ENCODE peak calls at places on chromosome X, in ten cellular contexts. M is nucleus accumbens; D is mucosa of gallbladder; R is T-helper 1 cell; N is RPMI8226; Z is OCI-LY7; I is activated CD4-positive, alpha-beta T cell treated with anti-CD3 and anti-CD28 coated beads, Interleukin-2, amount 10 ng/mL, durations not matched to agents 7 days and 5 days; S is activated gamma-delta T cell treated with Interleukin-2 at 50 U/mL for 16 hours; K is coronary artery; B is tibial artery. V is an unnamed sample.

GRCh38 chrX:16516473-16516872 is 133.5 kb upstream of the S100G start:
- DNase-seq in Z (no peak), K (no peak), M (no peak), S (no peak), R (no peak), D (no peak), I (no peak), N (no peak), B (no peak), V (no peak)

GRCh38 chrX:135977611-135978010 is 3.8 kb upstream of the MMGT1 start:
- DNase-seq in K (no peak), Z (no peak), N (no peak), I (no peak), R (no peak), M (no peak), B (no peak), D (no peak), S (no peak), V (no peak)

GRCh38 chrX:1500701-1501624 is 36.0 kb downstream of the P2RY8 start:
- DNase-seq in N (peak; percentile 60), S (no peak), Z (peak; percentile 94), M (no peak), R (no peak), D (no peak), B (no peak), K (peak; percentile 43), I (peak; percentile 58), V (peak; percentile 69)

GRCh38 chrX:12949205-12949926 is 25.5 kb upstream of the TMSB4X start:
- DNase-seq in I (no peak), D (no peak), M (no peak), S (no peak), R (no peak), Z (no peak), K (no peak), N (no peak), B (no peak), V (no peak)

GRCh38 chrX:87873988-87874500 is 356.4 kb downstream of the KLHL4 start:
- DNase-seq in B (no peak), Z (no peak), K (no peak), S (no peak), D (no peak), I (no peak), R (no peak), M (no peak), N (peak; percentile 35), V (no peak)

GRCh38 chrX:142156567-142156966 is 48.5 kb downstream of the MAGEC2 start:
- DNase-seq in R (no peak), B (no peak), Z (no peak), I (no peak), D (no peak), M (no peak), N (no peak), S (no peak), K (no peak), V (no peak)

GRCh38 chrX:418927-419729 is 32.4 kb upstream of the PPP2R3B start:
- DNase-seq in D (no peak), K (no peak), R (no peak), S (no peak), Z (no peak), I (no peak), B (no peak), M (no peak), N (no peak), V (no peak)

GRCh38 chrX:51420610-51421009 is 75.8 kb downstream of the NUDT11 start:
- DNase-seq in B (no peak), M (no peak), I (peak; percentile 53), S (peak; percentile 28), K (no peak), D (no peak), N (peak; percentile 46), R (no peak), Z (peak; percentile 73), V (peak; percentile 10)

GRCh38 chrX:9141496-9141895 is 107.6 kb upstream of the FAM9B start:
- DNase-seq in D (no peak), S (no peak), K (no peak), B (no peak), M (no peak), R (no peak), Z (no peak), N (no peak), I (no peak), V (no peak)

GRCh38 chrX:15269120-15269519 is 763 bp downstream of the ASB9 start:
- DNase-seq in R (no peak), S (no peak), B (no peak), D (no peak), Z (no peak), K (no peak), N (no peak), M (no peak), I (no peak), V (no peak)

GRCh38 chrX:17328837-17329236 is 46.2 kb upstream of the NHS start:
- DNase-seq in Z (no peak), S (no peak), D (no peak), R (no peak), K (no peak), M (no peak), I (no peak), N (no peak), B (no peak), V (no peak)

GRCh38 chrX:34956915-34957314 is 14.3 kb downstream of the FAM47B start:
- DNase-seq in Z (no peak), M (no peak), B (no peak), D (no peak), S (no peak), I (no peak), K (no peak), R (no peak), N (no peak), V (no peak)

GRCh38 chrX:100895365-100896075 is 21.4 kb upstream of the NOX1 start:
- DNase-seq in M (no peak), Z (peak; percentile 67), R (no peak), N (peak; percentile 51), B (no peak), S (no peak), K (no peak), D (no peak), I (peak; percentile 13), V (peak; percentile 11)

GRCh38 chrX:65707153-65707552 is 39.7 kb downstream of the MSN start:
- DNase-seq in B (no peak), I (no peak), Z (no peak), S (no peak), K (no peak), M (no peak), D (no peak), R (no peak), N (no peak), V (no peak)

GRCh38 chrX:24668111-24668510 is 21.0 kb upstream of the PCYT1B start:
- DNase-seq in B (no peak), S (no peak), I (no peak), D (no peak), R (no peak), M (no peak), Z (no peak), N (no peak), K (no peak), V (no peak)

GRCh38 chrX:129777218-129777768 is 2.5 kb upstream of the SASH3 start:
- DNase-seq in Z (peak; percentile 84), N (peak; percentile 83), M (no peak), D (peak; percentile 64), R (peak; percentile 53), I (peak; percentile 76), S (peak; percentile 75), B (peak; percentile 32), K (no peak), V (peak; percentile 54)

GRCh38 chrX:31130457-31131215 is 58.8 kb upstream of the FTHL17 start:
- DNase-seq in R (no peak), B (no peak), N (no peak), D (no peak), S (no peak), Z (no peak), K (no peak), M (no peak), I (no peak), V (no peak)

GRCh38 chrX:120015145-120016067 is 62.1 kb downstream of the RHOXF2B start:
- DNase-seq in I (no peak), Z (no peak), R (no peak), N (peak; percentile 60), M (no peak), S (no peak), D (no peak), B (no peak), K (no peak), V (no peak)

GRCh38 chrX:15127010-15127409 is 142.9 kb downstream of the ASB9 start:
- DNase-seq in K (no peak), B (no peak), D (no peak), M (no peak), I (no peak), S (no peak), N (no peak), Z (no peak), R (no peak), V (no peak)

GRCh38 chrX:10083809-10084208 is 73.0 kb upstream of the CLCN4 start:
- DNase-seq in R (no peak), S (no peak), Z (no peak), B (no peak), K (no peak), D (no peak), N (no peak), I (no peak), M (no peak), V (no peak)

GRCh38 chrX:122026665-122027064 is 979.3 kb downstream of the GLUD2 start:
- DNase-seq in N (no peak), R (no peak), M (no peak), I (no peak), S (no peak), Z (no peak), K (no peak), B (no peak), D (no peak), V (no peak)

GRCh38 chrX:19704117-19704516 is 183.3 kb downstream of the SH3KBP1 start:
- DNase-seq in B (no peak), N (no peak), K (no peak), I (no peak), D (no peak), M (no peak), Z (no peak), R (no peak), S (no peak), V (no peak)

GRCh38 chrX:7334253-7334935 is 186.4 kb upstream of the PUDP start:
- DNase-seq in S (no peak), D (no peak), B (no peak), M (no peak), K (no peak), I (no peak), R (no peak), N (no peak), Z (no peak), V (no peak)

GRCh38 chrX:77447339-77448149 is at the start of gene FGF16:
- DNase-seq in B (no peak), R (no peak), D (no peak), I (peak; percentile 13), S (no peak), N (no peak), K (no peak), Z (no peak), M (no peak), V (no peak)

GRCh38 chrX:53594354-53594753 is 92.2 kb downstream of the HUWE1 start:
- DNase-seq in I (no peak), M (no peak), Z (no peak), D (no peak), N (no peak), S (no peak), R (no peak), K (no peak), B (no peak), V (peak; percentile 2)

GRCh38 chrX:1851527-1851926 is 236.7 kb downstream of the ASMT start:
- DNase-seq in R (no peak), K (no peak), I (no peak), Z (no peak), B (no peak), D (no peak), M (no peak), N (no peak), S (no peak), V (no peak)

GRCh38 chrX:13101439-13102139 is 57.2 kb upstream of the FAM9C start:
- DNase-seq in N (no peak), M (no peak), B (peak; percentile 81), Z (no peak), I (peak; percentile 43), S (peak; percentile 42), R (no peak), K (peak; percentile 82), D (peak; percentile 76), V (no peak)

GRCh38 chrX:17567173-17567572 is 170.1 kb upstream of the SCML1 start:
- DNase-seq in Z (no peak), N (no peak), D (no peak), S (no peak), I (no peak), B (peak; percentile 36), R (no peak), K (no peak), M (no peak), V (no peak)

V was measured in germinal center.